ENCODE peak calls at places on chromosomes 13 and 19, in nine cellular contexts. One of them, this sample, is unnamed.

GRCh38 chr19:6216996-6217751 is 62.6 kb downstream of the MLLT1 start:
- DNase-seq in WTC11: peak; percentile 48
- DNase-seq in AG09309: no peak
- DNase-seq in AG04450: no peak
- DNase-seq in choroid plexus epithelial cell: peak; percentile 63
- DNase-seq in GM23338: peak; percentile 89
- DNase-seq in left ventricle myocardium inferior: no peak
- DNase-seq in nephron progenitor cell: peak; percentile 79
- DNase-seq in OCI-LY7: no peak
- DNase-seq in this sample: no peak

GRCh38 chr19:36331353-36332228 is 47.4 kb downstream of the ZFP14 start:
- DNase-seq in AG09309: peak; percentile 83
- DNase-seq in left ventricle myocardium inferior: peak; percentile 82
- DNase-seq in GM23338: peak; percentile 99
- DNase-seq in WTC11: peak; percentile 96
- DNase-seq in AG04450: peak; percentile 84
- DNase-seq in choroid plexus epithelial cell: peak; percentile 98
- DNase-seq in nephron progenitor cell: peak; percentile 85
- DNase-seq in OCI-LY7: peak; percentile 91
- DNase-seq in this sample: peak; percentile 81

GRCh38 chr13:111474136-111475002 is 153.9 kb downstream of the TEX29 start:
- DNase-seq in left ventricle myocardium inferior: no peak
- DNase-seq in nephron progenitor cell: no peak
- DNase-seq in AG09309: peak; percentile 11
- DNase-seq in AG04450: peak; percentile 2
- DNase-seq in WTC11: no peak
- DNase-seq in GM23338: peak; percentile 84
- DNase-seq in choroid plexus epithelial cell: peak; percentile 66
- DNase-seq in OCI-LY7: peak; percentile 13
- DNase-seq in this sample: peak; percentile 71

GRCh38 chr19:29255912-29256311 is 43.0 kb upstream of the UQCRFS1 start:
- DNase-seq in GM23338: no peak
- DNase-seq in AG09309: no peak
- DNase-seq in nephron progenitor cell: no peak
- DNase-seq in OCI-LY7: no peak
- DNase-seq in choroid plexus epithelial cell: no peak
- DNase-seq in AG04450: no peak
- DNase-seq in left ventricle myocardium inferior: no peak
- DNase-seq in WTC11: no peak
- DNase-seq in this sample: no peak

GRCh38 chr19:4586245-4586644 is 26.8 kb upstream of the SEMA6B start:
- DNase-seq in OCI-LY7: no peak
- DNase-seq in AG04450: no peak
- DNase-seq in WTC11: no peak
- DNase-seq in GM23338: no peak
- DNase-seq in choroid plexus epithelial cell: no peak
- DNase-seq in nephron progenitor cell: no peak
- DNase-seq in AG09309: no peak
- DNase-seq in left ventricle myocardium inferior: no peak
- DNase-seq in this sample: no peak

GRCh38 chr13:24249586-24249985 is 59.8 kb upstream of the C1QTNF9 start:
- DNase-seq in GM23338: no peak
- DNase-seq in AG09309: no peak
- DNase-seq in left ventricle myocardium inferior: no peak
- DNase-seq in OCI-LY7: no peak
- DNase-seq in AG04450: no peak
- DNase-seq in WTC11: no peak
- DNase-seq in choroid plexus epithelial cell: no peak
- DNase-seq in nephron progenitor cell: no peak
- DNase-seq in this sample: no peak

GRCh38 chr19:55090564-55090963 is 14.9 kb downstream of the EPS8L1 start:
- DNase-seq in WTC11: no peak
- DNase-seq in nephron progenitor cell: no peak
- DNase-seq in choroid plexus epithelial cell: no peak
- DNase-seq in GM23338: no peak
- DNase-seq in AG09309: no peak
- DNase-seq in left ventricle myocardium inferior: no peak
- DNase-seq in AG04450: no peak
- DNase-seq in OCI-LY7: no peak
- DNase-seq in this sample: no peak

GRCh38 chr19:50639121-50640112 is at the start of gene SYT3:
- DNase-seq in nephron progenitor cell: peak; percentile 79
- DNase-seq in GM23338: peak; percentile 91
- DNase-seq in AG09309: no peak
- DNase-seq in WTC11: peak; percentile 83
- DNase-seq in left ventricle myocardium inferior: peak; percentile 36
- DNase-seq in AG04450: no peak
- DNase-seq in choroid plexus epithelial cell: peak; percentile 46
- DNase-seq in OCI-LY7: no peak
- DNase-seq in this sample: peak; percentile 85

GRCh38 chr19:6963937-6964336 is 57.3 kb downstream of the MBD3L2B start:
- DNase-seq in AG09309: no peak
- DNase-seq in WTC11: peak; percentile 11
- DNase-seq in left ventricle myocardium inferior: no peak
- DNase-seq in choroid plexus epithelial cell: no peak
- DNase-seq in nephron progenitor cell: no peak
- DNase-seq in GM23338: peak; percentile 4
- DNase-seq in AG04450: no peak
- DNase-seq in OCI-LY7: peak; percentile 41
- DNase-seq in this sample: no peak

GRCh38 chr19:5823579-5824281 is 15.8 kb downstream of the FUT6 start:
- DNase-seq in GM23338: peak; percentile 62
- DNase-seq in nephron progenitor cell: no peak
- DNase-seq in AG04450: no peak
- DNase-seq in left ventricle myocardium inferior: no peak
- DNase-seq in WTC11: peak; percentile 65
- DNase-seq in choroid plexus epithelial cell: no peak
- DNase-seq in AG09309: no peak
- DNase-seq in OCI-LY7: no peak
- DNase-seq in this sample: no peak

GRCh38 chr19:14333101-14333871 is 48.0 kb upstream of the ADGRE5 start:
- DNase-seq in AG04450: no peak
- DNase-seq in OCI-LY7: no peak
- DNase-seq in WTC11: peak; percentile 60
- DNase-seq in nephron progenitor cell: peak; percentile 39
- DNase-seq in left ventricle myocardium inferior: peak; percentile 19
- DNase-seq in choroid plexus epithelial cell: peak; percentile 24
- DNase-seq in GM23338: peak; percentile 70
- DNase-seq in AG09309: no peak
- DNase-seq in this sample: peak; percentile 45

GRCh38 chr19:1270168-1270853 is 1.2 kb downstream of the CIRBP start:
- DNase-seq in choroid plexus epithelial cell: no peak
- DNase-seq in nephron progenitor cell: no peak
- DNase-seq in WTC11: no peak
- DNase-seq in OCI-LY7: peak; percentile 47
- DNase-seq in GM23338: peak; percentile 17
- DNase-seq in AG09309: no peak
- DNase-seq in AG04450: no peak
- DNase-seq in left ventricle myocardium inferior: no peak
- DNase-seq in this sample: no peak

GRCh38 chr13:82962422-82962821 is 919.9 kb downstream of the SLITRK1 start:
- DNase-seq in choroid plexus epithelial cell: peak; percentile 8
- DNase-seq in nephron progenitor cell: no peak
- DNase-seq in OCI-LY7: no peak
- DNase-seq in GM23338: no peak
- DNase-seq in left ventricle myocardium inferior: no peak
- DNase-seq in AG04450: no peak
- DNase-seq in AG09309: no peak
- DNase-seq in WTC11: no peak
- DNase-seq in this sample: no peak

GRCh38 chr13:73335226-73335625 is 276.4 kb downstream of the KLF5 start:
- DNase-seq in GM23338: no peak
- DNase-seq in nephron progenitor cell: no peak
- DNase-seq in AG09309: peak; percentile 59
- DNase-seq in WTC11: no peak
- DNase-seq in choroid plexus epithelial cell: peak; percentile 73
- DNase-seq in AG04450: no peak
- DNase-seq in left ventricle myocardium inferior: no peak
- DNase-seq in OCI-LY7: no peak
- DNase-seq in this sample: no peak

GRCh38 chr19:6018786-6019185 is 40.8 kb upstream of the RANBP3 start:
- DNase-seq in GM23338: peak; percentile 82
- DNase-seq in AG04450: no peak
- DNase-seq in left ventricle myocardium inferior: no peak
- DNase-seq in choroid plexus epithelial cell: no peak
- DNase-seq in AG09309: no peak
- DNase-seq in nephron progenitor cell: peak; percentile 31
- DNase-seq in WTC11: peak; percentile 79
- DNase-seq in OCI-LY7: peak; percentile 54
- DNase-seq in this sample: no peak

GRCh38 chr19:32289566-32290210 is 55.7 kb upstream of the ZNF507 start:
- DNase-seq in left ventricle myocardium inferior: no peak
- DNase-seq in GM23338: no peak
- DNase-seq in choroid plexus epithelial cell: no peak
- DNase-seq in WTC11: no peak
- DNase-seq in nephron progenitor cell: no peak
- DNase-seq in AG09309: no peak
- DNase-seq in OCI-LY7: no peak
- DNase-seq in AG04450: no peak
- DNase-seq in this sample: no peak

GRCh38 chr13:49610176-49610575 is 18.1 kb upstream of the ARL11 start:
- DNase-seq in choroid plexus epithelial cell: no peak
- DNase-seq in left ventricle myocardium inferior: no peak
- DNase-seq in GM23338: no peak
- DNase-seq in WTC11: no peak
- DNase-seq in AG04450: no peak
- DNase-seq in nephron progenitor cell: no peak
- DNase-seq in OCI-LY7: peak; percentile 52
- DNase-seq in AG09309: no peak
- DNase-seq in this sample: no peak

GRCh38 chr19:16085115-16085514 is 8.8 kb downstream of the TPM4 start:
- DNase-seq in AG09309: no peak
- DNase-seq in AG04450: no peak
- DNase-seq in GM23338: no peak
- DNase-seq in OCI-LY7: no peak
- DNase-seq in choroid plexus epithelial cell: no peak
- DNase-seq in WTC11: no peak
- DNase-seq in left ventricle myocardium inferior: no peak
- DNase-seq in nephron progenitor cell: no peak
- DNase-seq in this sample: no peak

GRCh38 chr19:57587529-57587928 is 3.6 kb downstream of the ZIK1 start:
- DNase-seq in GM23338: no peak
- DNase-seq in AG04450: peak; percentile 15
- DNase-seq in nephron progenitor cell: no peak
- DNase-seq in WTC11: no peak
- DNase-seq in AG09309: peak; percentile 80
- DNase-seq in choroid plexus epithelial cell: peak; percentile 45
- DNase-seq in left ventricle myocardium inferior: no peak
- DNase-seq in OCI-LY7: no peak
- DNase-seq in this sample: no peak

GRCh38 chr13:30148171-30148754 is 159.1 kb downstream of the KATNAL1 start:
- DNase-seq in WTC11: no peak
- DNase-seq in AG09309: no peak
- DNase-seq in AG04450: no peak
- DNase-seq in choroid plexus epithelial cell: no peak
- DNase-seq in GM23338: no peak
- DNase-seq in OCI-LY7: peak; percentile 17
- DNase-seq in nephron progenitor cell: no peak
- DNase-seq in left ventricle myocardium inferior: no peak
- DNase-seq in this sample: no peak

GRCh38 chr19:5041168-5042038 is 72.5 kb downstream of the KDM4B start:
- DNase-seq in AG09309: no peak
- DNase-seq in choroid plexus epithelial cell: no peak
- DNase-seq in left ventricle myocardium inferior: no peak
- DNase-seq in nephron progenitor cell: no peak
- DNase-seq in AG04450: no peak
- DNase-seq in GM23338: no peak
- DNase-seq in OCI-LY7: no peak
- DNase-seq in WTC11: no peak
- DNase-seq in this sample: no peak

GRCh38 chr13:53200498-53201453 is 172.2 kb downstream of the OLFM4 start:
- DNase-seq in choroid plexus epithelial cell: peak; percentile 12
- DNase-seq in GM23338: peak; percentile 92
- DNase-seq in AG04450: no peak
- DNase-seq in left ventricle myocardium inferior: peak; percentile 23
- DNase-seq in AG09309: no peak
- DNase-seq in nephron progenitor cell: peak; percentile 94
- DNase-seq in WTC11: peak; percentile 90
- DNase-seq in OCI-LY7: no peak
- DNase-seq in this sample: peak; percentile 40
- TF ChIP-seq CTCF in choroid plexus epithelial cell: peak; percentile 38
- TF ChIP-seq CTCF in GM23338: peak; percentile 95
- TF ChIP-seq CTCF in AG04450: peak; percentile 11
- TF ChIP-seq CTCF in left ventricle myocardium inferior: peak; percentile 55
- TF ChIP-seq CTCF in AG09309: no peak
- TF ChIP-seq CTCF in nephron progenitor cell: peak; percentile 81
- TF ChIP-seq CTCF in WTC11: peak; percentile 92
- TF ChIP-seq CTCF in OCI-LY7: no peak
- TF ChIP-seq CTCF in this sample: peak; percentile 32

GRCh38 chr13:98143157-98143553 is 261 bp downstream of the FARP1 start:
- DNase-seq in OCI-LY7: no peak
- DNase-seq in choroid plexus epithelial cell: no peak
- DNase-seq in AG09309: no peak
- DNase-seq in AG04450: no peak
- DNase-seq in GM23338: no peak
- DNase-seq in left ventricle myocardium inferior: peak; percentile 58
- DNase-seq in nephron progenitor cell: peak; percentile 76
- DNase-seq in WTC11: no peak
- DNase-seq in this sample: peak; percentile 55
- TF ChIP-seq CTCF in OCI-LY7: no peak
- TF ChIP-seq CTCF in choroid plexus epithelial cell: no peak
- TF ChIP-seq CTCF in AG09309: no peak
- TF ChIP-seq CTCF in AG04450: no peak
- TF ChIP-seq CTCF in GM23338: no peak
- TF ChIP-seq CTCF in left ventricle myocardium inferior: no peak
- TF ChIP-seq CTCF in nephron progenitor cell: no peak
- TF ChIP-seq CTCF in WTC11: no peak
- TF ChIP-seq CTCF in this sample: no peak

GRCh38 chr19:2624537-2625091 is 77.9 kb downstream of the GNG7 start:
- DNase-seq in OCI-LY7: peak; percentile 85
- DNase-seq in GM23338: peak; percentile 67
- DNase-seq in WTC11: peak; percentile 66
- DNase-seq in AG09309: no peak
- DNase-seq in left ventricle myocardium inferior: peak; percentile 74
- DNase-seq in nephron progenitor cell: peak; percentile 50
- DNase-seq in choroid plexus epithelial cell: no peak
- DNase-seq in AG04450: no peak
- DNase-seq in this sample: no peak
- TF ChIP-seq CTCF in OCI-LY7: no peak
- TF ChIP-seq CTCF in GM23338: no peak
- TF ChIP-seq CTCF in WTC11: no peak
- TF ChIP-seq CTCF in AG09309: no peak
- TF ChIP-seq CTCF in left ventricle myocardium inferior: peak; percentile 52
- TF ChIP-seq CTCF in nephron progenitor cell: no peak
- TF ChIP-seq CTCF in choroid plexus epithelial cell: peak; percentile 17
- TF ChIP-seq CTCF in AG04450: no peak
- TF ChIP-seq CTCF in this sample: peak; percentile 3

DNA sequence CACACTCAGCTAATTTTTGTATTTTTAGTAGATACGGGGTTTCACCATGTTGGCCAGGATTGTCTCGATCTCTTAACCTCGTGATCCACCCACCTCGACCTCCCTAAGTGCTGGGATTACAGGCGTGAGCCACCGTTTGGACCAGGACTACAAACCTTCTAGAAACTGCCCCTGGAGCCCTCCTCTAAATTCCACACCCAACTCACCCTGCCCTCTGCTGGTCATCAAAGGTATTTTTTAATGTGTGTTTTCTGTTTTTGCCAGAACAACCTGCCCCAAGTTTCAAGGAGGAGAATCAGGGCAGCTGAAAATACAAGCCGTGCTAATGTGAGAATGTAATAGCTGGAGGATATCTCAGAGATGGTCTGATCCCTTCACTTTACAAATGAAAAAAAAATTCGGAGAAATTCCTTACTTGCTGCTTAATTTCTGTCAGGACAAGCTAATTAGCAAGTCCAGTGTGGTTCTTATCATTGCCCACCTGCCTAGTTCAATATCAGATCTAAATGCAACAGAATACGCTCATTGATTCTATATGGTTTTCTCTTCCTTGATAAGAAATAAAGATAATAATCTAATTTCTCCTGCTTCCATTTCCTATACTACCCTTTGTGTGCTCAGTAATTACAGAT is 4.1 kb downstream of the ATP8A2 start:
- DNase-seq in GM23338: peak; percentile 80
- DNase-seq in nephron progenitor cell: peak; percentile 31
- DNase-seq in AG04450: peak; percentile 10
- DNase-seq in OCI-LY7: peak; percentile 56
- DNase-seq in choroid plexus epithelial cell: peak; percentile 65
- DNase-seq in left ventricle myocardium inferior: no peak
- DNase-seq in AG09309: peak; percentile 5
- DNase-seq in WTC11: peak; percentile 36
- DNase-seq in this sample: peak; percentile 71
- TF ChIP-seq CTCF in GM23338: peak; percentile 72
- TF ChIP-seq CTCF in nephron progenitor cell: peak; percentile 61
- TF ChIP-seq CTCF in AG04450: peak; percentile 72
- TF ChIP-seq CTCF in OCI-LY7: peak; percentile 80
- TF ChIP-seq CTCF in choroid plexus epithelial cell: peak; percentile 78
- TF ChIP-seq CTCF in left ventricle myocardium inferior: peak; percentile 73
- TF ChIP-seq CTCF in AG09309: peak; percentile 71
- TF ChIP-seq CTCF in WTC11: peak; percentile 87
- TF ChIP-seq CTCF in this sample: peak; percentile 70